ENCODE peak calls at places on chromosomes 16 and 17, in nine cellular contexts. D is tibial nerve, I is fibroblast of villous mesenchyme, G is esophagus squamous epithelium, R is HL-60, N is neural crest cell, A is osteoblast, C is BE2C, Y is activated B cell treated with CpG ODN at 0.5 μM for 24 hours. K is an unnamed sample.

GRCh38 chr17:47704116-47704515 is 10.2 kb downstream of the TBKBP1 start:
- DNase-seq in D (no peak), I (no peak), G (no peak), R (no peak), N (no peak), A (peak), C (no peak), Y (peak), K (no peak)

GRCh38 chr16:19751478-19751877 is 33.4 kb downstream of the IQCK start:
- DNase-seq in D (no peak), I (no peak), G (no peak), R (no peak), N (no peak), A (no peak), C (no peak), Y (no peak), K (no peak)

GRCh38 chr17:72359811-72360210 is 239.0 kb downstream of the SOX9 start:
- DNase-seq in D (no peak), I (no peak), G (no peak), R (no peak), N (no peak), A (no peak), C (no peak), Y (no peak), K (no peak)

GRCh38 chr16:4333308-4333638 is 17.4 kb downstream of the GLIS2 start:
- DNase-seq in D (no peak), I (no peak), G (no peak), R (no peak), N (no peak), A (no peak), C (no peak), Y (no peak), K (no peak)

GRCh38 chr17:65756760-65757159 is 195.3 kb upstream of the AXIN2 start:
- DNase-seq in D (no peak), I (no peak), G (no peak), R (no peak), N (no peak), A (no peak), C (no peak), Y (no peak), K (no peak)

GRCh38 chr17:43591750-43592562 is 45.8 kb upstream of the ETV4 start:
- DNase-seq in D (peak), I (peak), G (no peak), R (no peak), N (no peak), A (peak), C (peak), Y (no peak), K (peak)

GRCh38 chr16:3832669-3833068 is 47.8 kb downstream of the CREBBP start:
- DNase-seq in D (no peak), I (no peak), G (no peak), R (no peak), N (no peak), A (no peak), C (no peak), Y (no peak), K (no peak)

GRCh38 chr16:4675864-4676786 is 17.2 kb upstream of the NUDT16L1 start:
- DNase-seq in D (no peak), I (no peak), G (no peak), R (no peak), N (no peak), A (peak), C (peak), Y (no peak), K (no peak)

GRCh38 chr17:21573961-21574610 is 118.2 kb upstream of the KCNJ18 start:
- DNase-seq in D (peak), I (peak), G (no peak), R (no peak), N (no peak), A (peak), C (peak), Y (no peak), K (no peak)

GRCh38 chr16:87278191-87279093 is 38.8 kb downstream of the C16orf95 start:
- DNase-seq in D (peak), I (peak), G (no peak), R (no peak), N (peak), A (peak), C (peak), Y (no peak), K (peak)

GRCh38 chr17:2018716-2019490 is 6.2 kb downstream of the RTN4RL1 start:
- DNase-seq in D (no peak), I (no peak), G (no peak), R (no peak), N (no peak), A (no peak), C (no peak), Y (no peak), K (no peak)

GRCh38 chr16:78488461-78488860 is 389.0 kb downstream of the WWOX start:
- DNase-seq in D (no peak), I (no peak), G (no peak), R (no peak), N (no peak), A (no peak), C (no peak), Y (no peak), K (no peak)

GRCh38 chr16:68921654-68922053 is 78.3 kb downstream of the TANGO6 start:
- DNase-seq in D (no peak), I (no peak), G (no peak), R (no peak), N (no peak), A (peak), C (no peak), Y (no peak), K (no peak)

GRCh38 chr16:14307623-14308356 is 236.7 kb downstream of the MRTFB start:
- DNase-seq in D (no peak), I (peak), G (no peak), R (no peak), N (no peak), A (peak), C (no peak), Y (no peak), K (no peak)

GRCh38 chr17:40909755-40910154 is 24.7 kb upstream of the KRT20 start:
- DNase-seq in D (no peak), I (peak), G (no peak), R (no peak), N (no peak), A (peak), C (no peak), Y (no peak), K (no peak)

GRCh38 chr16:73885319-73885718 is 411.3 kb upstream of the PSMD7 start:
- DNase-seq in D (no peak), I (no peak), G (no peak), R (no peak), N (no peak), A (no peak), C (no peak), Y (no peak), K (no peak)

GRCh38 chr16:72300892-72301291 is 128.9 kb upstream of the PMFBP1 start:
- DNase-seq in D (no peak), I (no peak), G (no peak), R (no peak), N (no peak), A (no peak), C (no peak), Y (no peak), K (no peak)

DNA sequence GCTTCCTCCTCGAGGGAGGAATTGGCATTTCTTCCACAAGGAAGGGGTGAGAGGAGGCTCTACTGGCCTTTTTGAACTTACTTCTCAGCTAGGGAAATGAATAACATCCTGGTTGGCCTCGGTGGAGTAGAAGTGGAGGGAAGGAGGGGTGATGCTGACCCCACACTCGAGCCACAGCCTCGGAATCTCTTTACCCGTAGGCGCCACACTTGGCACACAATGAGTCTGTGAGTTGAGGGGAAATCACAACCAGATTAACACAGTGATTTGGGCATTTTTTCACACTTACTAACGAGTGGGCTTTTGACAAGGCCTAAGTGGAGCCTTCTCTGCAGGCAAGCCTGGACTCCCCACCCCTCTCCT is 47.3 kb upstream of the TBX2 start:
- DNase-seq in D (no peak), I (no peak), G (no peak), R (no peak), N (no peak), A (no peak), C (no peak), Y (no peak), K (no peak)
- TF ChIP-seq CTCF in D (no peak), I (no peak), G (no peak), R (no peak), N (no peak), A (no peak), C (no peak), Y (no peak), K (no peak)

GRCh38 chr16:1428511-1428910 is 2.4 kb upstream of the PERCC1 start:
- DNase-seq in D (no peak), I (no peak), G (no peak), R (no peak), N (no peak), A (peak), C (peak), Y (peak), K (no peak)
- TF ChIP-seq CTCF in D (no peak), I (peak), G (no peak), R (peak), N (no peak), A (peak), C (no peak), Y (no peak), K (no peak)

GRCh38 chr16:35134471-35134870 is 1675.1 kb downstream of the TP53TG3F start:
- DNase-seq in D (no peak), I (no peak), G (no peak), R (no peak), N (no peak), A (no peak), C (no peak), Y (no peak), K (no peak)
- TF ChIP-seq CTCF in D (no peak), I (no peak), G (no peak), R (no peak), N (no peak), A (no peak), C (no peak), Y (no peak), K (no peak)

GRCh38 chr16:27636453-27637200 is 86.7 kb downstream of the KATNIP start:
- DNase-seq in D (no peak), I (no peak), G (no peak), R (no peak), N (no peak), A (no peak), C (no peak), Y (no peak), K (no peak)
- TF ChIP-seq CTCF in D (no peak), I (no peak), G (no peak), R (no peak), N (no peak), A (no peak), C (no peak), Y (no peak), K (no peak)

K was measured in omental fat pad.